ENCODE peak calls at places on chromosomes 16 and 17, in five cellular contexts. F is GM12878, U is NT2/D1, Z is HepG2, B is H1. A is an unnamed sample.

GRCh38 chr17:49985310-49985990 is 9.6 kb downstream of the DLX3 start:
- DNase-seq in Z (no peak), F (no peak), U (no peak), B (no peak), A (no peak)

GRCh38 chr16:15973997-15974396 is 24.6 kb downstream of the ABCC1 start:
- DNase-seq in U (no peak), B (no peak), Z (no peak), F (no peak), A (no peak)

GRCh38 chr17:17119106-17119505 is 76.8 kb downstream of the MPRIP start:
- DNase-seq in F (no peak), Z (no peak), B (no peak), U (no peak), A (no peak)

GRCh38 chr17:55672585-55673501 is 49.8 kb downstream of the TMEM100 start:
- DNase-seq in B (no peak), Z (no peak), U (no peak), F (no peak), A (no peak)

GRCh38 chr16:25095636-25096035 is 15.9 kb upstream of the LCMT1 start:
- DNase-seq in U (no peak), Z (no peak), B (no peak), F (no peak), A (no peak)

GRCh38 chr16:4825196-4825595 is 21.9 kb downstream of the GLYR1 start:
- DNase-seq in Z (no peak), F (no peak), B (no peak), U (no peak), A (no peak)

GRCh38 chr17:80992948-80993624 is 1.4 kb downstream of the CHMP6 start:
- DNase-seq in Z (no peak), U (no peak), B (no peak), F (no peak), A (no peak)

GRCh38 chr16:2775317-2775716 is 1.8 kb downstream of the ELOB start:
- DNase-seq in F (no peak), B (no peak), U (no peak), Z (no peak), A (no peak)

GRCh38 chr17:73536700-73537680 is 107.3 kb downstream of the SDK2 start:
- DNase-seq in Z (no peak), B (no peak), U (no peak), F (no peak), A (no peak)

GRCh38 chr17:36899250-36900129 is 37.8 kb upstream of the LHX1 start:
- DNase-seq in Z (no peak), B (no peak), U (no peak), F (no peak), A (no peak)

GRCh38 chr16:56181401-56181800 is 9.9 kb upstream of the GNAO1 start:
- DNase-seq in B (no peak), F (no peak), U (no peak), Z (no peak), A (no peak)

GRCh38 chr16:75196826-75197225 is 10.1 kb downstream of the CTRB2 start:
- DNase-seq in F (no peak), B (no peak), Z (no peak), U (no peak), A (no peak)

GRCh38 chr16:25148568-25149215 is 37.1 kb downstream of the LCMT1 start:
- DNase-seq in F (no peak), U (peak), B (peak), Z (no peak), A (peak)

GRCh38 chr17:80423536-80424225 is 8.7 kb downstream of the ENDOV start:
- DNase-seq in B (no peak), U (no peak), Z (no peak), F (no peak), A (no peak)

GRCh38 chr17:37060094-37060493 is 111.3 kb downstream of the AATF start:
- DNase-seq in F (no peak), B (no peak), Z (no peak), U (no peak), A (no peak)

GRCh38 chr16:27840311-27841060 is 223.0 kb downstream of the GSG1L start:
- DNase-seq in B (no peak), F (no peak), U (no peak), Z (no peak), A (no peak)

GRCh38 chr17:2905697-2906595 is 109.7 kb downstream of the RAP1GAP2 start:
- DNase-seq in Z (no peak), F (no peak), U (no peak), B (no peak), A (no peak)

GRCh38 chr17:48558731-48559608 is 14.1 kb upstream of the HOXB2 start:
- DNase-seq in Z (no peak), F (no peak), B (no peak), U (no peak), A (no peak)

GRCh38 chr16:21301895-21302291 is 23.8 kb upstream of the CRYM start:
- DNase-seq in U (no peak), B (no peak), Z (no peak), F (no peak), A (no peak)

GRCh38 chr17:1412185-1413110 is 12.4 kb upstream of the YWHAE start:
- DNase-seq in B (no peak), U (no peak), F (no peak), Z (peak), A (no peak)

GRCh38 chr16:49081556-49081955 is 200.1 kb downstream of the CBLN1 start:
- DNase-seq in U (no peak), F (no peak), B (no peak), Z (no peak), A (no peak)

GRCh38 chr17:71655542-71655941 is 465.3 kb upstream of the SOX9 start:
- DNase-seq in F (no peak), B (no peak), U (no peak), Z (no peak), A (no peak)

GRCh38 chr16:48153689-48154265 is 2.0 kb downstream of the ABCC12 start:
- DNase-seq in B (no peak), F (no peak), Z (no peak), U (no peak), A (no peak)

GRCh38 chr16:47732806-47733150 is 271.6 kb downstream of the PHKB start:
- DNase-seq in Z (no peak), B (no peak), U (no peak), F (no peak), A (no peak)

GRCh38 chr16:27922433-27922832 is 141.1 kb downstream of the GSG1L start:
- DNase-seq in U (no peak), Z (no peak), F (no peak), B (no peak), A (no peak)

DNA sequence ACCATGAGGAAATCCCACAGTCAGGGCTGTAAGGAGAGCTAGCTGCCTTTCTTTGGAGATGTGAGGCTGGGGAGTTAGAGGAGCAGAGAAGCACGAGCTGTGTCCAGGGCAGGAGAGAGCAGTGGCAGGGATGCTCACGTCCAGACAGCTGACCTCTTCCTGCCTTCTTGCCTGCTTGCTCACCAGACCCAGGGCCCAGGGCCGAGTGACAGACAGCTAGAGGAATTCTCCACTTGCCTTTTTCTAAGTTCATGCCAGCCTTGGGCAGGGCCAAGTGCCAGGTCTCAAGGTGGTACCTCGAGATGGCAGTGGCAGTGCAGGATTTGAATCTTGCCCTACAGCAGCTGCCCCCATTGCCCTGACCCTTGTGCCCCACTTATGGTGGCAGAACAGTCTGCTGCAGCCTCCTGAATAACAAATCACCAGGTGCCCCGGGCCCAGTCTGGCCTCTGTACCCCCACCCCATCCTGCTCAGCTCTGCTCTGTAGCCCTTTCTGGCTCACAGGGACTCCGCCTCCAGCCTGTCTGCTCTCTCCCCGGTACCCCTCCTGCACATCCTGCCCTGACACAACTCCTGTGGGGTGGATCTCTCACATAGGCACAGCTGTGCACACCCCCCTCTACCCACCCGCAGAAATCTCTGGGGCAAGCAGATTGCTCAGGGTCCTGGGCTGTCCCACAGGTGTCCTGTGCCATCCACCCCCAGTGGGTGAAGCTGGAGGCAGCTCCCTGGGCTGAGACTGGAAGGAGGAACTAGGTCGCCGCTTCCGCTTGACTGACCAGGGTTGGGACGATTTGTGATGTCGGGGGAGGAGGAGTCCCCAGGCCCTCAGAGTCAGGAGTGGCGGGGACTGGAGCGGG is 26.0 kb downstream of the GRIN2C start:
- DNase-seq in U (no peak), F (no peak), Z (no peak), B (no peak), A (no peak)
- TF ChIP-seq SUZ12 in U (no peak), F (no peak), Z (no peak), B (no peak), A (no peak)

DNA sequence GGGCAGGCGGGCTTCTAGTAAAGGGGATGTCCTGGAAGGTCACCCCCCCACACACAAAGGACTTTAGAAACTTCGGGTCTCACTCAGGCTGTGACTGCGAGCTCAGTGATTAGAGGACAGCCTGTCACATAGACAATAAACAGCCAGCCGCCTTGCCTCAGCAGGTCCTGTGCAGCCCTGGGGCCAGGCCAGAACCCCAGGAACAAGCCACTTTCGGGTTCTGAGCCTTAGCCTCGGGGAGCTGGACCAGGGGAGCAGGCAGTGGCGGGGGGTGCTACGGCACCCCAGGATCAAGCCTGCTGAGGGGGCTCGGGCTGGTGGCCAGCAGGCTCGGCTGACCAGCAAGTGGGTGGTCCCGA is 1.1 kb downstream of the GAS7 start:
- DNase-seq in U (no peak), Z (no peak), B (no peak), F (no peak), A (no peak)
- TF ChIP-seq SUZ12 in U (no peak), Z (no peak), B (no peak), F (no peak), A (no peak)

DNA sequence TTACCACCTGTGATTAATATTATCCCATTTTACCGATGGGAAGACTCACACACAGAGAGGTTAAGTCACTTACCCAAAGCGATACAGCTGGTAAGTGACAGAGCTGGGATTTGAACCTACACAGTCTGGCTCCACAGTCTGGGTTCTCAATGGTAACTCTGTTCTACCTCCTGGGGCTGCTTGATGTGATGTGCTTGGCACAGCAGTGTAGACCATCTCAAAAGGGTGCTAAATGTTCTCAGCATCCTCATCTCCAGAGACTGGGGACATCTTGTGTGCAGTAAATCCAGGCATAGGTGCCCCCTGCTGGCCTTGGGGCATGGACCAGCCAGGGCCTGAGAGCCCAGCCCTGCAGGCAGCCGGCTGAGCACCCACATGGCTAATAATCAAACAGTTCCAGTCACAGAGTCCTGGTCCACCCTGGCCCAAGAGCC is 15.4 kb upstream of the KATNB1 start:
- DNase-seq in Z (peak), B (no peak), U (no peak), F (no peak), A (peak)
- TF ChIP-seq SUZ12 in Z (no peak), B (no peak), U (no peak), F (no peak), A (no peak)

GRCh38 chr16:52071101-52071500 is 475.8 kb downstream of the TOX3 start:
- DNase-seq in U (no peak), F (no peak), Z (no peak), B (no peak), A (no peak)
- TF ChIP-seq SUZ12 in U (no peak), F (no peak), Z (no peak), B (no peak), A (no peak)

GRCh38 chr16:66954097-66954659 is 6.9 kb upstream of the CES3 start:
- DNase-seq in Z (peak), U (peak), B (peak), F (peak), A (peak)
- TF ChIP-seq SUZ12 in Z (no peak), U (no peak), B (no peak), F (no peak), A (no peak)

DNA sequence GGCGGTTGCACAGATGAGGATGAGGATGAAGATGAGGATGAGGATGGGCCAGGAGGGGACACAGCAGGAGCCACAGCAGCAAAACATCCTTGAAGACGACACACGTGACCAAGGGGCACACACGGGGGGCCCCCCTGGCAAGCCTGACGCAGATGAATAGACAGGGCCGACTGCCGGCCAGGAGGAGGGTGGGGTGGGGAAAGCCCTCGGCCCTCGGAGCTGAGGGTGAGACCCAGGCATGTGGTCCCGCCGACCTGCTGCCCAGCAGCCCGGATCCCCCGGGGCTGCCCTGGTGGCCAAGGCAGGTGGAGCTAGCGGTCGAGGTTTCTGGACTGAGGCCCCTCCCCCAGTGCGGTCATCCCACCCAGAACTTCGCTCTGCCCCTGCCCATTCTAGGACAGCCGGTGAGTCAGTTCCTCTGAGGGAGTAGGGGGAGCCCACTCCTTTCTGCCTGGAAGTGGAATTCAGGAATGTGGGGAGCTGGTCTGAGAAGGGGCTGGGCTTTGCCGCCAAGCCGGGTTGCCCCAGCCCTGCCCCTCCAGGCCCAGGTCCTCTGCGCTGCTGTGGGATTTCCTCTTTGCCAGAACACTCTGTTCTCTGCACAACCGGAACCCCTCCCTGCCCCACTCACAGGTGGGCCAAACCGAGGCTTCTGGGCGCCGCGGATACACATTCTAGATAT is 9.9 kb downstream of the CYGB start:
- DNase-seq in B (no peak), Z (peak), F (no peak), U (peak), A (no peak)
- TF ChIP-seq SUZ12 in B (no peak), Z (no peak), F (no peak), U (no peak), A (no peak)

GRCh38 chr17:70080541-70081347 is 5.7 kb downstream of the KCNJ16 start:
- DNase-seq in F (no peak), U (no peak), Z (no peak), B (no peak), A (no peak)
- TF ChIP-seq SUZ12 in F (no peak), U (no peak), Z (no peak), B (no peak), A (no peak)